ENCODE peak calls at places on chromosomes 11 and 22, in five cellular contexts. F is heart left ventricle, A is esophagus squamous epithelium, G is MCF 10A, I is stomach. O is an unnamed sample.

GRCh38 chr11:101912823-101913284 is 2.0 kb upstream of the CEP126 start:
- DNase-seq in F (no peak), A (no peak), G (no peak), I (no peak), O (no peak)

GRCh38 chr22:27045103-27045940 is 387.9 kb downstream of the MIAT start:
- DNase-seq in F (no peak), A (no peak), G (peak; percentile 30), I (no peak), O (no peak)

GRCh38 chr22:24816841-24817240 is 10.8 kb downstream of the SGSM1 start:
- DNase-seq in F (peak; percentile 32), A (no peak), G (no peak), I (no peak), O (no peak)

GRCh38 chr22:48629631-48630443 is 1197.8 kb downstream of the BRD1 start:
- DNase-seq in F (no peak), A (no peak), G (no peak), I (no peak), O (peak; percentile 62)

GRCh38 chr11:10645212-10645795 is 48.3 kb downstream of the IRAG1 start:
- DNase-seq in F (no peak), A (no peak), G (no peak), I (no peak), O (no peak)

GRCh38 chr11:68143310-68143689 is 22.1 kb upstream of the CHKA start:
- DNase-seq in F (no peak), A (no peak), G (no peak), I (no peak), O (no peak)

GRCh38 chr22:27986459-27986858 is 67.4 kb upstream of the PITPNB start:
- DNase-seq in F (no peak), A (no peak), G (no peak), I (no peak), O (no peak)

GRCh38 chr22:17232406-17232805 is 13.2 kb upstream of the ADA2 start:
- DNase-seq in F (no peak), A (no peak), G (no peak), I (no peak), O (no peak)

GRCh38 chr22:24566899-24567511 is 11.2 kb downstream of the SNRPD3 start:
- DNase-seq in F (no peak), A (no peak), G (no peak), I (no peak), O (no peak)

GRCh38 chr22:32281092-32281491 is 25.9 kb upstream of the SLC5A4 start:
- DNase-seq in F (no peak), A (no peak), G (peak; percentile 88), I (no peak), O (no peak)

GRCh38 chr11:64787526-64788320 is 9.4 kb upstream of the SF1 start:
- DNase-seq in F (no peak), A (no peak), G (peak; percentile 66), I (peak; percentile 78), O (peak; percentile 76)

GRCh38 chr11:78022397-78023396 is at the start of gene KCTD14:
- DNase-seq in F (no peak), A (no peak), G (peak; percentile 35), I (peak; percentile 75), O (no peak)

GRCh38 chr22:23302171-23303002 is 122.1 kb downstream of the BCR start:
- DNase-seq in F (peak; percentile 17), A (no peak), G (no peak), I (no peak), O (no peak)

GRCh38 chr11:133955945-133956421 is 785 bp downstream of the IGSF9B start:
- DNase-seq in F (no peak), A (no peak), G (no peak), I (no peak), O (no peak)

GRCh38 chr11:124793466-124794278 is 6.5 kb downstream of the MSANTD2 start:
- DNase-seq in F (no peak), A (no peak), G (peak; percentile 73), I (no peak), O (peak; percentile 20)

GRCh38 chr22:30079952-30080533 is at the start of gene HORMAD2:
- DNase-seq in F (no peak), A (no peak), G (no peak), I (no peak), O (no peak)

DNA sequence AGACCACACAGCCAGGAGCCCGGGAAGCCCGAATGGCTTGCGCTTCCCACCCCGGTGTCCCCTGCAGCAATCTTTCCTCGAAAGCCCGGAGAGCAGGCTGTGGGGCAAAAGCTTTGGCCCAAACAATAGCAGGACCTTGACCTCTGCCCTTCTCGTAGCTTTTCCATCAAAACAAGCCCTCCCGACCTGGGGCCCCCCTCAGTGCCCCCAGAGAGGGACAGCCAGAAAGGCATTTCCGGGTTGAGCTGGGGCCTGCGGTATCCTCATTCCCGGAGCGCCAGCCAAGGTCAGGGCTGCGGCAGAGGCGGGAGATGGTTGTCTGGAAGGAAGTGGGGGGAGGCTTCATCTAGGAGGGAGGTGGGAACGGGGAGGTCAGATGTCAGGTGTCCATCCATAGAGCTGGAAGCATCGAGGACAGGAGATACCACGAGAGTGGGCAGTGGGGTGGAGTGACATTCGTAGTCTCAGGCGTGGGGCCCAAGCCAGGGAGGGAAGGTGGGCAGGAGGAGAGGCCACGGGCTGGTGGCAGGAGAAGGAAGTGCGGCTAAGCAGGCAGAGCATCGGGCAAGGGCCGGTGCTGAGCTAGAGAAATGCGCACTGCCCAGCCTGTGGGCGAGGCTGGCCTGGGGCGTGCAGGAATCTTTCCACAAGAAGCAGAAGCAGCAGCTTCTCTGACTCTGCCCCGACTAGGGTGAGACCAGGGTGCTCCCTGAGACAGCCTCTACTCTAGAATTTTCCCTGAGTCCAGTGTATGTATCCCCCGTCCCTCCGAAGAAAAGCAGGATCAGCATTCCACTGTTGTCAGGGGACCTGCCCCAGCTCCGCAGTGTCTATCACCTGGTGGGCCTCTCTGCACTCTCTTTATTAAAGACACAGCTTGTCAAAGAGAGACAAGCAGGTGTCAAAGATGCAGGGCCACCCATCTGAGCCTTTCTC is 14.3 kb downstream of the PDGFB start:
- DNase-seq in F (peak; percentile 40), A (no peak), G (no peak), I (no peak), O (no peak)
- TF ChIP-seq CTCF in F (no peak), A (no peak), G (no peak), I (no peak), O (no peak)

GRCh38 chr11:28871090-28871489 is 762.9 kb downstream of the METTL15 start:
- DNase-seq in F (no peak), A (no peak), G (no peak), I (no peak), O (no peak)
- TF ChIP-seq CTCF in F (no peak), A (no peak), G (no peak), I (no peak), O (no peak)

GRCh38 chr11:103871923-103872551 is 164.4 kb upstream of the DDI1 start:
- DNase-seq in F (no peak), A (no peak), G (no peak), I (no peak), O (no peak)
- TF ChIP-seq CTCF in F (no peak), A (no peak), G (no peak), I (no peak), O (no peak)

GRCh38 chr11:1556278-1557167 is 15.5 kb downstream of the DUSP8 start:
- DNase-seq in F (peak; percentile 21), A (no peak), G (no peak), I (no peak), O (no peak)

GRCh38 chr11:1554981-1555712 is 16.9 kb downstream of the DUSP8 start:
- DNase-seq in F (peak; percentile 21), A (no peak), G (no peak), I (no peak), O (no peak)

GRCh38 chr11:1555713-1556153 is 16.3 kb downstream of the DUSP8 start:
- DNase-seq in F (no peak), A (no peak), G (no peak), I (no peak), O (no peak)

GRCh38 chr11:1557168-1557884 is 14.7 kb downstream of the DUSP8 start:
- DNase-seq in F (no peak), A (no peak), G (no peak), I (no peak), O (no peak)

DNA sequence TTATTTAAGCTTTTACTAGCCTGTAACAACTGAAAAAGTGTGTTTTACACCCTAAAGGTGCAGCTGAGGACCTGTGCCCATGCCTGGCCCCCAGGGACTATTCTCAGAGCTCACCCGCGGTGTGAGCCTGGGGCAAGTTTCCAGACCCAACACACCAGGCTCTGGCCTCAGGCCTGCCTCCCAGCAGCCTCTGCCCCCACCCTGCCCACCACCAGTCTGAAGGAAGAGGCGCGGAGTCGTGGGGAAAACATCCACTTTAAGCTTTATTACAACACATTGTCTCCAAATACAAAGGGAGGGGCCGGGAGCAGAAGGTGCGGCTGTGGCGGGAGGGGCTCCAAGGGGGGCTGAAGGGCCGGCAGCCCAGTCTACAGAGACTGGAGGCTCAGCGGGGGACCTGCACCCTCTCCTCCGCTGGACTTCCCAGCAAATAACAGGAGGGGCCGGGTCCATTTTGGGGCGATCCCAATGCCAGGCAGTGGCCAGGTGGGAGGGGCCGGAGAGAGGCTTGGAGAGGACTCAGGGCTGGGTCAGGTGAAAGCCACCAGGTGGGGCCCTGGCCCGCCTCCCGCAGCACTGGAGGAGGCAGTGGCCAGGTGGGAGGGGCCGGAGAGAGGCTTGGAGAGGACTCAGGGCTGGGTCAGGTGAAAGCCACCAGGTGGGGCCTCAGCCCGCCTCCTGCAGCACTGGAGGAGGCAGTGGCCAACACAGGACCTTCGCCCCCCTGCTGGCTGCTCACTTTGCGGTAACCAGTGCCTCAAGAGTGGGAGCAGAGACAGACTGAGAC is 18.1 kb downstream of the DUSP8 start:
- DNase-seq in F (peak; percentile 23), A (no peak), G (peak; percentile 58), I (peak; percentile 94), O (peak; percentile 38)
- TF ChIP-seq CTCF in F (no peak), A (no peak), G (peak; percentile 14), I (peak; percentile 53), O (peak; percentile 13)

GRCh38 chr11:59551651-59552521 is 40.5 kb downstream of the OR4D9 start:
- DNase-seq in F (no peak), A (no peak), G (peak; percentile 80), I (no peak), O (no peak)

GRCh38 chr11:59548309-59548656 is 36.9 kb downstream of the OR4D9 start:
- DNase-seq in F (no peak), A (no peak), G (no peak), I (no peak), O (no peak)

GRCh38 chr11:59550842-59551650 is 39.7 kb downstream of the OR4D9 start:
- DNase-seq in F (peak; percentile 76), A (no peak), G (peak; percentile 92), I (peak; percentile 76), O (peak; percentile 71)

GRCh38 chr11:59552844-59553243 is 41.5 kb downstream of the OR4D9 start:
- DNase-seq in F (no peak), A (no peak), G (no peak), I (no peak), O (no peak)

DNA sequence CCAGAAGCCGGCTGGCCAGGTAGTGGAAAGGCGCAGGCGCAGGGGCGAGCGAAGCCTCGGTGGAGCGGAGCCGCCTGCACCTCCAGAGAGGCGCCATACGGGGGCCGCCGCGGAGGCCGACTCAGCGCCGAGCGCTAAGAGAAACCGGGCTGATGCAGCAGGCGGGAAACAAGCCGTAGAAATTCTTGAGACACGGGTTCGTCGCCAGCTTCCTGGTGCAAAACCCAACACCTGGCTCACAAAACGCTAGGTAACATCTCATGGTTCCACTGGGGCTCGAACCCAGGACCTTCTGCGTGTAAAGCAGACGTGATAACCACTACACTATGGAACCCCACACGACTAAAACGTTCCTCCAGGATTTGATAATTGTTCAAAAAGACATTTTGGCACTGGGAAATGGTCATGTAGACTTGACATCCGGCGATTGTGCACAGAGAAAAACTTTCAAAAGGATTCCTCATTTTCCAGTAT is 39.1 kb downstream of the OR4D9 start:
- DNase-seq in F (peak; percentile 71), A (no peak), G (peak; percentile 93), I (peak; percentile 79), O (peak; percentile 89)
- TF ChIP-seq CTCF in F (peak; percentile 62), A (peak; percentile 39), G (peak; percentile 40), I (peak; percentile 34), O (peak; percentile 29)

O was measured in WERI-Rb-1.